ENCODE peak calls at places on chromosomes 13 and 19, in seven cellular contexts. F, Q, M, X, J, B and D are unnamed samples.

GRCh38 chr13:91659583-91660415 is 261.4 kb downstream of the GPC5 start:
- DNase-seq in X (no peak), F (no peak), J (no peak), B (no peak), Q (no peak), M (no peak), D (no peak)

GRCh38 chr19:1672038-1672768 is 19.8 kb upstream of the TCF3 start:
- DNase-seq in Q (no peak), B (no peak), J (peak), F (no peak), M (no peak), X (no peak), D (no peak)

GRCh38 chr13:27053902-27054595 is 117.6 kb downstream of the USP12 start:
- DNase-seq in J (no peak), Q (no peak), M (no peak), X (no peak), B (no peak), F (no peak), D (peak)

GRCh38 chr19:34507414-34508067 is 26.0 kb downstream of the WTIP start:
- DNase-seq in J (no peak), X (no peak), Q (no peak), B (no peak), F (no peak), M (no peak), D (no peak)

GRCh38 chr19:19502808-19503602 is 12.3 kb downstream of the TSSK6 start:
- DNase-seq in B (no peak), F (no peak), Q (no peak), J (peak), M (no peak), X (no peak), D (no peak)

GRCh38 chr19:11339254-11340098 is at the start of gene RAB3D:
- DNase-seq in B (peak), J (peak), Q (peak), F (peak), X (peak), M (peak), D (peak)

GRCh38 chr13:55528434-55528833 is 1612.3 kb upstream of the PRR20A start:
- DNase-seq in X (no peak), M (no peak), B (no peak), F (no peak), J (no peak), Q (no peak), D (no peak)

GRCh38 chr19:38879400-38879751 is 1.3 kb upstream of the RINL start:
- DNase-seq in F (peak), X (no peak), B (no peak), J (peak), M (no peak), Q (no peak), D (no peak)

GRCh38 chr19:14367016-14367415 is 14.2 kb upstream of the ADGRE5 start:
- DNase-seq in M (no peak), J (no peak), X (no peak), F (no peak), B (no peak), Q (no peak), D (no peak)

GRCh38 chr19:19064098-19064722 is 416 bp downstream of the SLC25A42 start:
- DNase-seq in J (no peak), X (no peak), M (no peak), B (no peak), F (peak), Q (no peak), D (no peak)

GRCh38 chr13:27171830-27172494 is 351 bp upstream of the USP12 start:
- DNase-seq in B (peak), M (peak), F (peak), Q (peak), J (peak), X (peak), D (peak)

GRCh38 chr13:103539265-103539664 is 473.0 kb upstream of the SLC10A2 start:
- DNase-seq in M (no peak), X (no peak), B (no peak), Q (no peak), F (no peak), J (no peak), D (no peak)

GRCh38 chr19:29810504-29810871 is 1.3 kb upstream of the CCNE1 start:
- DNase-seq in M (no peak), B (no peak), Q (no peak), F (no peak), X (peak), J (peak), D (no peak)

GRCh38 chr13:106602178-106602577 is 34.2 kb upstream of the ARGLU1 start:
- DNase-seq in F (no peak), B (no peak), J (no peak), X (no peak), M (peak), Q (no peak), D (no peak)

GRCh38 chr13:27276188-27276587 is 5.6 kb downstream of the RASL11A start:
- DNase-seq in X (no peak), J (no peak), F (no peak), B (no peak), M (no peak), Q (no peak), D (no peak)

GRCh38 chr13:37357548-37357947 is 241.0 kb downstream of the POSTN start:
- DNase-seq in F (no peak), B (no peak), J (no peak), M (no peak), Q (no peak), X (no peak), D (no peak)

GRCh38 chr19:459724-460511 is 915 bp downstream of the SHC2 start:
- DNase-seq in B (no peak), M (peak), X (peak), F (peak), Q (peak), J (no peak), D (peak)

GRCh38 chr13:100394005-100394695 is 194.4 kb downstream of the GGACT start:
- DNase-seq in Q (no peak), B (no peak), X (peak), F (no peak), J (no peak), M (no peak), D (peak)

GRCh38 chr13:59534806-59535205 is 628.9 kb downstream of the DIAPH3 start:
- DNase-seq in J (no peak), B (no peak), M (no peak), X (no peak), Q (no peak), F (no peak), D (no peak)

GRCh38 chr13:59787679-59788078 is 376.0 kb downstream of the DIAPH3 start:
- DNase-seq in F (no peak), J (no peak), M (no peak), Q (no peak), X (no peak), B (no peak), D (no peak)

GRCh38 chr19:15944401-15944800 is 4.4 kb upstream of the OR10H4 start:
- DNase-seq in Q (no peak), B (no peak), M (no peak), X (no peak), F (no peak), J (no peak), D (no peak)

GRCh38 chr19:33394006-33394722 is 20.7 kb downstream of the CEBPG start:
- DNase-seq in Q (peak), X (peak), F (peak), M (no peak), J (peak), B (peak), D (peak)
- TF ChIP-seq POLR2A in Q (no peak), X (no peak), F (no peak), M (no peak), J (no peak), B (no peak), D (no peak)

GRCh38 chr19:35628565-35629331 is at the start of gene RBM42:
- DNase-seq in Q (peak), M (peak), X (peak), F (peak), B (peak), J (peak), D (peak)
- TF ChIP-seq POLR2A in Q (peak), M (no peak), X (peak), F (peak), B (peak), J (no peak), D (peak)

GRCh38 chr19:48195106-48195830 is 24.8 kb downstream of the ZSWIM9 start:
- DNase-seq in B (no peak), M (no peak), Q (no peak), X (no peak), J (no peak), F (peak), D (no peak)
- TF ChIP-seq POLR2A in B (no peak), M (no peak), Q (no peak), X (no peak), J (no peak), F (no peak), D (no peak)

DNA sequence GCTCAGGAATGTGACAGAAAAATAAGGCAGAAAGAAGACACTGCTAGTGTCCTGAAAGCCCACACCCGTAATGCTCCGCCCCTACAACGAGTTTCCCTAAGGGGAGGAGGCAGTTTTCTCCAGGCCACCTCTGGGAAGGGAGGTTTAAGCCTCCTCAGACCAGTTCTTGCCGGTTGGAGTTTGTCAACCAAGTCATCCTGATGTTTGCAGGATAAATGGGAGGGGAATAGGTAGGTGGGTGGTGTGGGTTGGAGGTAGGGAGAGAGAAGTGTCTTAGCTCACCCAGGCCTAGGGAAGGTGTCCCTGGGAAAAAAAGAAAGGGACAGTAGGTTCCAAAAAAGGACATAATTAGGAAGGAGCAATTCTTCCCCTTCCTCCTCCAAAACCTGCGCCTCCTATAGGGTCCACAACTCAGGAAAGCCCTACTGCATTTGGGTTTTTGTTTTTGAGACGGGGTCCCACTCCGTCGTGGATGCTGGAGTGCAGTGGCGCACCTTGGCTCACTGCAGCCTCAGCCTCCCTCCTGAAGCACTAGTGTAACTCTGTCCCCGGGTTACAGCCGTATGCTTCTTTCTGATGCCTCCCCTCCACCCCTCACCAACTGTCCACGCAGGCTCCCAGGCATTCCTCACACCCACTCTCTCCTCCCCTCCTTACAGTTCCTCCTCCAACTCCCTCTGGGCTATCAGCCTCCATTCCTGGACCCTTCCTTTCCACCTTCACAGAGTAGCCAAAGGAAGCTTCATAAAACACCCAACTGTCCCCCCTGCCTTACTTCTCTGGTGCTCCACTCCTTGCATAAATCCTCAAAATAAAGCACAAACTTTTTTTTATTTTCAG is 2.0 kb upstream of the SERTAD3 start:
- DNase-seq in J (no peak), F (no peak), M (no peak), X (no peak), Q (no peak), B (no peak), D (no peak)
- TF ChIP-seq POLR2A in J (no peak), F (no peak), M (no peak), X (no peak), Q (no peak), B (no peak), D (no peak)

DNA sequence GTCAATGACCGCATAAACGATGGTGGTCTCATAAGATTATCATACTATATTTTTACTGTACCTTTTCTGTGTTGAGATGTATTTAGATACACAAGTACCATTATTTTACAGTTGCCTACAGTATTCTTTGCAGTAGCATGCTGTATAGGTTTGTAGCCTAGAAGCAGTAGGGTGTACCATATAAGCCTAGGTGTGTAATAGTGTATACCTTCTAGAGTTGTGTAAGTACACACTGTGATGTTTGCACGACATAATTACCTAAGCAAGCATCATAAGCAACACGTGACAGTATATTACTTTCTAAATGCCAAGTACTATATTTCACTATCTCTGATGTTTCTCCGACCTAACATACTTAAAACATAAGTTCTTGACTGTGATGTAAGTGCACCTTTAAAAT is 2.7 kb downstream of the LPAR6 start:
- DNase-seq in X (no peak), Q (no peak), B (no peak), F (no peak), M (no peak), J (no peak), D (no peak)
- TF ChIP-seq POLR2A in X (peak), Q (peak), B (no peak), F (no peak), M (no peak), J (peak), D (no peak)

GRCh38 chr19:10320602-10321416 is 5.0 kb upstream of the FDX2 start:
- DNase-seq in B (no peak), M (no peak), J (no peak), X (no peak), Q (no peak), F (no peak), D (no peak)
- TF ChIP-seq POLR2A in B (no peak), M (no peak), J (no peak), X (no peak), Q (no peak), F (no peak), D (no peak)